ENCODE peak calls at places on chromosomes 2 and 18, in four cellular contexts. Y is HepG2, S is HCT116, D is IMR-90. T is an unnamed sample.

GRCh38 chr18:24009651-24010333 is 4.8 kb upstream of the TTC39C start:
- DNase-seq in Y (no peak), S (no peak), D (no peak), T (no peak)

GRCh38 chr2:128496700-128497099 is 178.0 kb upstream of the HS6ST1 start:
- DNase-seq in Y (no peak), S (no peak), D (no peak), T (no peak)

GRCh38 chr2:164028764-164029534 is 293.1 kb upstream of the FIGN start:
- DNase-seq in D (no peak), Y (no peak), S (no peak), T (no peak)

GRCh38 chr2:70596739-70597138 is 43.1 kb upstream of the TGFA start:
- DNase-seq in D (no peak), S (peak; percentile 59), Y (no peak), T (no peak)

GRCh38 chr2:28267282-28267681 is 125.4 kb upstream of the FOSL2 start:
- DNase-seq in S (no peak), Y (no peak), D (no peak), T (no peak)

GRCh38 chr2:83142934-83143333 is 1316.1 kb downstream of the SUCLG1 start:
- DNase-seq in Y (no peak), D (no peak), S (no peak), T (no peak)

GRCh38 chr2:6283259-6283658 is 582.4 kb downstream of the CMPK2 start:
- DNase-seq in S (no peak), Y (no peak), D (no peak), T (no peak)

GRCh38 chr18:52200406-52200805 is 139.6 kb upstream of the DCC start:
- DNase-seq in D (no peak), Y (no peak), S (no peak), T (no peak)

GRCh38 chr2:11203480-11203879 is 48.2 kb downstream of the SLC66A3 start:
- DNase-seq in D (peak; percentile 69), Y (no peak), S (peak; percentile 65), T (no peak)

GRCh38 chr2:65630643-65631042 is 198.2 kb upstream of the SPRED2 start:
- DNase-seq in S (no peak), Y (no peak), D (peak; percentile 77), T (no peak)

GRCh38 chr2:233064526-233065199 is 4.5 kb downstream of the INPP5D start:
- DNase-seq in S (no peak), D (no peak), Y (no peak), T (no peak)

GRCh38 chr18:63189817-63190216 is 129.8 kb downstream of the BCL2 start:
- DNase-seq in Y (no peak), S (no peak), D (no peak), T (no peak)

GRCh38 chr2:20242727-20243377 is 17.9 kb upstream of the SDC1 start:
- DNase-seq in Y (peak; percentile 54), D (no peak), S (no peak), T (no peak)

GRCh38 chr2:238964544-238965113 is 116.7 kb downstream of the TWIST2 start:
- DNase-seq in Y (no peak), D (no peak), S (no peak), T (no peak)

GRCh38 chr18:37156330-37156942 is 327.5 kb downstream of the KIAA1328 start:
- DNase-seq in S (no peak), D (no peak), Y (no peak), T (no peak)

GRCh38 chr2:153477096-153477555 is 1.4 kb downstream of the RPRM start:
- DNase-seq in S (no peak), D (no peak), Y (no peak), T (peak; percentile 72)

GRCh38 chr18:4586729-4587128 is 131.6 kb upstream of the DLGAP1 start:
- DNase-seq in D (no peak), Y (no peak), S (no peak), T (no peak)

GRCh38 chr2:202773576-202773975 is 98.0 kb downstream of the ICA1L start:
- DNase-seq in S (no peak), Y (no peak), D (no peak), T (no peak)

GRCh38 chr2:12754643-12755042 is 37.9 kb downstream of the TRIB2 start:
- DNase-seq in Y (no peak), S (no peak), D (no peak), T (peak; percentile 15)

GRCh38 chr2:74235041-74235440 is 36.6 kb downstream of the MTHFD2 start:
- DNase-seq in S (no peak), D (no peak), Y (no peak), T (no peak)

GRCh38 chr2:82839046-82839445 is 1620.0 kb downstream of the SUCLG1 start:
- DNase-seq in S (no peak), D (no peak), Y (no peak), T (no peak)

GRCh38 chr18:62900132-62900883 is 185.0 kb downstream of the PHLPP1 start:
- DNase-seq in Y (no peak), D (no peak), S (no peak), T (no peak)

GRCh38 chr2:144946263-144946662 is 426.3 kb upstream of the ZEB2 start:
- DNase-seq in S (no peak), Y (no peak), D (no peak), T (no peak)

GRCh38 chr18:58135806-58136331 is 91.8 kb downstream of the NEDD4L start:
- DNase-seq in Y (peak; percentile 31), S (peak; percentile 67), D (peak; percentile 74), T (peak; percentile 43)

GRCh38 chr2:51734115-51734514 is 702.2 kb upstream of the NRXN1 start:
- DNase-seq in S (no peak), Y (no peak), D (peak; percentile 71), T (no peak)

GRCh38 chr2:160389875-160390274 is 103.7 kb downstream of the RBMS1 start:
- DNase-seq in D (peak; percentile 64), Y (no peak), S (no peak), T (no peak)

GRCh38 chr2:43344911-43345373 is 118.5 kb upstream of the ZFP36L2 start:
- DNase-seq in Y (no peak), D (peak; percentile 25), S (no peak), T (no peak)

GRCh38 chr2:40103163-40103562 is 324.1 kb upstream of the THUMPD2 start:
- DNase-seq in S (no peak), D (peak; percentile 77), Y (no peak), T (no peak)

GRCh38 chr18:24248359-24248758 is 109.5 kb downstream of the CABYR start:
- DNase-seq in Y (no peak), S (no peak), D (no peak), T (no peak)

DNA sequence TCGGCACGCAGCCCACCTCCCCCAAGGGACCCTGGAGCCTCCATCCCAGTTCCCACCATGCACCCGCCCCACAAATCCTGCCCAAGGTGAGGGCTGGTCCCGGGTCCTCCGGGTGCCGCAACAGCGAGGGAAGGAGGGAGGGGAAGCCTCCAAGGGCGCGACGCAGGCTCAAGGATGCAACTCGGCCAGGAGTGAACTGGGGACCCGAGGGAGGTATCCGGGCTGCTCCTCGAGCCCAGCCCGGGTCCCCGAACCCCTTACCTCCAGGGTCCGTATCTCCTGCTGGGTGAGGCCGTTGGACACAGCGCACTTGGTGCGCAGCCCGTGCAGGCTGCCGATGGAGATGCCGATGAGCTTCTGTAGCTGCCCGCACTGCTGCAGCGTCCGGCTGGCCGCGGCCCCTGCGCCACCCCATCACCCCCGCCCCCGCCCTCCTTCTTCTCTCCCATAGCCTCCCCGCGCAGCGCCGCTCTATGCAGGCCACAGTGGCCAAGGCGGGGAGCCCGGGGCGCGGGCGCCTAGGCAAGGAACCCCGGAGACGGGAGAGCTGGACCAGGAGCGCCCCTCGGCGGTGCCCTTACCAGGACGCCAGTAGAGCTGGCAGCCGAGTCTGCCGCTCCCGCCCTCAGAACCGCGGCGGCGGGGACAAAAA is 124.1 kb downstream of the ANKRD30BL start:
- DNase-seq in Y (no peak), S (no peak), D (no peak), T (peak; percentile 27)
- TF ChIP-seq RAD21 in Y (no peak), S (no peak), D (no peak), T (peak; percentile 49)

DNA sequence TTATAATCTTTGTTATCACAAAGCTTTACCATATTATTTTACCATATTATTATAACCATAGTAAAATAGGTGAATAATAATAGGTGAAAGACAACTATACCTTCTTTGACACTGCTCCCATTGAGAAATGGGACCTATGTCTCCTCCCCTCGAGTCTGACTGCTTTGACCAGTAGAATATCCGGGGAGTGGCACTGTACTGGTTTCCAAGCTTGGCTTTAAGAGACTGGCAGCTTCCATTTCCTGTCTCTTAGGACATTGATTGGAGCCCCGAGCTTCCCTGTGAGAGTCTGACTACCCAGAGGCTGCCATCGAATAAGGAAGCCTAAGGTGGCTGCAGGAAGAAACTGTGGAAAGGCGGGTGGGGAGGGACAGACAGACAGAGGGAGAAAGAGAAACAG is 40.1 kb upstream of the PLEKHM3 start:
- DNase-seq in S (no peak), D (no peak), Y (peak; percentile 12), T (no peak)
- H2AFZ ChIP-seq in S (no peak overlapping the region), D (peak overlapping the region; percentile 48), Y (no peak overlapping the region), T (no peak overlapping the region)

GRCh38 chr2:147524912-147525311 is 319.9 kb upstream of the ACVR2A start:
- DNase-seq in D (no peak), S (no peak), Y (no peak), T (no peak)

GRCh38 chr2:147525724-147526489 is 318.9 kb upstream of the ACVR2A start:
- DNase-seq in D (no peak), Y (no peak), S (no peak), T (no peak)

GRCh38 chr2:147523415-147523814 is 321.4 kb upstream of the ACVR2A start:
- DNase-seq in S (no peak), Y (no peak), D (no peak), T (no peak)

GRCh38 chr2:147521936-147522335 is 322.9 kb upstream of the ACVR2A start:
- DNase-seq in S (no peak), Y (no peak), D (no peak), T (no peak)

GRCh38 chr2:147520817-147521216 is 324.0 kb upstream of the ACVR2A start:
- DNase-seq in S (no peak), Y (no peak), D (no peak), T (no peak)
- TF ChIP-seq RAD21 in S (no peak), Y (no peak), D (no peak), T (no peak)

GRCh38 chr18:13436596-13436995 is 218.0 kb downstream of the LDLRAD4 start:
- DNase-seq in S (no peak), D (no peak), Y (no peak), T (no peak)

GRCh38 chr18:13434854-13435253 is 216.3 kb downstream of the LDLRAD4 start:
- DNase-seq in D (no peak), Y (no peak), S (no peak), T (no peak)

GRCh38 chr18:13433685-13434084 is 215.1 kb downstream of the LDLRAD4 start:
- DNase-seq in S (no peak), Y (no peak), D (no peak), T (no peak)

GRCh38 chr18:13437034-13437433 is 218.5 kb downstream of the LDLRAD4 start:
- DNase-seq in D (no peak), Y (no peak), S (no peak), T (no peak)

DNA sequence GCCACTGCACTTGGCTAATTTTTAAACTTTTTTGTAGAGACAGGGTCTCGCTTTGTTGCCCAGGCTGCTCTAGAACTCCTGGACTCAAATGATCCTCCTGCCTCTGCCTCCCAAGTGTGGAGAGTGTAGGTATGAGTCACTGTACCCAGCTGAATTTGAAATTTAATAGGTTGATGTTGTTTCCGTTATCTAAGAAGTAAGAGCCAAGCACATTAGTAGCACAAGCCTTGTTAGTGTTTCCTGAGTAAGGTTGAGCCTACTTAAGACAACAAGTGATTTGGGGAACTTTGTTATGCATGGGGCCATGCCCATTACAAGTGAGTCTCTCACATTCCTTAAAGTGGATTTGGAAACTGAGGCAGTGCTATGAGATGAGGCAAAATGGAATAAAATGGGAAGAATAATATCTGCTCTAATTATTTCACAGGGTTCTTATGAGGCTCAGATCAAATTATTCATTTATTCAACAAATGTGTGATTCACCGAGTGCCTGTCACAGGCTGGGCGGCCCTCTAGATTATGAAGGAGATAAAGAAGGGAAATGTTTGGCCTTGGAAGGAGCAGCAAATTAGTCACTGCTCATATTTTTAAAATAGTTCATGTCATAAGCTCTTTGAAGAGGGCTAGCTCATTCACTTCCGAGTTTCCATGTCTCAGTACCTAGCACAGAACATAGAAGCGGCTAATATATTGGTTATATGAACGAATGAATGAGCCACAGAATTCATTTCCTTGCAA is 217.2 kb downstream of the LDLRAD4 start:
- DNase-seq in S (no peak), Y (no peak), D (no peak), T (no peak)
- H2AFZ ChIP-seq in S (no peak overlapping the region), Y (no peak overlapping the region), D (no peak overlapping the region), T (no peak overlapping the region)

T was measured in H1.